ENCODE peak calls at places on chromosomes 12 and 14, in seven cellular contexts. B is fibroblast of villous mesenchyme; O is CD8-positive, alpha-beta memory T cell; U is breast epithelium; Y is CD4-positive, alpha-beta memory T cell; Q is prostate gland; M is fibroblast of the aortic adventitia. H is an unnamed sample.

GRCh38 chr14:44404599-44405349 is 102.3 kb downstream of the FSCB start:
- DNase-seq in B (peak), O (no peak), U (no peak), Y (no peak), Q (no peak), M (peak), H (no peak)

GRCh38 chr12:93759512-93760081 is 82.4 kb downstream of the CRADD start:
- DNase-seq in B (no peak), O (no peak), U (no peak), Y (no peak), Q (no peak), M (no peak), H (no peak)

GRCh38 chr12:113186033-113186365 is 478 bp downstream of the RITA1 start:
- DNase-seq in B (peak), O (no peak), U (no peak), Y (no peak), Q (no peak), M (peak), H (no peak)

GRCh38 chr12:30631710-30632109 is 64.0 kb downstream of the IPO8 start:
- DNase-seq in B (no peak), O (no peak), U (no peak), Y (no peak), Q (no peak), M (no peak), H (no peak)

GRCh38 chr14:89648924-89649323 is 231.9 kb upstream of the FOXN3 start:
- DNase-seq in B (no peak), O (no peak), U (no peak), Y (no peak), Q (no peak), M (no peak), H (no peak)

GRCh38 chr12:120453977-120454376 is 7.7 kb downstream of the GATC start:
- DNase-seq in B (peak), O (peak), U (no peak), Y (peak), Q (no peak), M (no peak), H (no peak)

GRCh38 chr12:66668311-66668710 is 10.6 kb downstream of the GRIP1 start:
- DNase-seq in B (no peak), O (no peak), U (no peak), Y (no peak), Q (no peak), M (no peak), H (no peak)

GRCh38 chr14:76261371-76261811 is 109.7 kb downstream of the GPATCH2L start:
- DNase-seq in B (peak), O (no peak), U (no peak), Y (no peak), Q (no peak), M (peak), H (no peak)

GRCh38 chr14:96867634-96868033 is 70.5 kb downstream of the VRK1 start:
- DNase-seq in B (no peak), O (no peak), U (no peak), Y (no peak), Q (no peak), M (no peak), H (no peak)

GRCh38 chr12:96237465-96238077 is 43.4 kb downstream of the ELK3 start:
- DNase-seq in B (peak), O (no peak), U (peak), Y (peak), Q (no peak), M (peak), H (no peak)

GRCh38 chr12:1083888-1084262 is 92.9 kb downstream of the ERC1 start:
- DNase-seq in B (peak), O (no peak), U (no peak), Y (no peak), Q (peak), M (peak), H (no peak)

GRCh38 chr14:53894456-53894855 is 62.2 kb downstream of the BMP4 start:
- DNase-seq in B (peak), O (no peak), U (no peak), Y (no peak), Q (no peak), M (peak), H (peak)

GRCh38 chr12:4112290-4112689 is 161.3 kb upstream of the CCND2 start:
- DNase-seq in B (no peak), O (no peak), U (no peak), Y (no peak), Q (no peak), M (no peak), H (peak)

GRCh38 chr14:70118064-70118463 is 70.7 kb downstream of the SLC8A3 start:
- DNase-seq in B (no peak), O (no peak), U (no peak), Y (no peak), Q (no peak), M (peak), H (no peak)

DNA sequence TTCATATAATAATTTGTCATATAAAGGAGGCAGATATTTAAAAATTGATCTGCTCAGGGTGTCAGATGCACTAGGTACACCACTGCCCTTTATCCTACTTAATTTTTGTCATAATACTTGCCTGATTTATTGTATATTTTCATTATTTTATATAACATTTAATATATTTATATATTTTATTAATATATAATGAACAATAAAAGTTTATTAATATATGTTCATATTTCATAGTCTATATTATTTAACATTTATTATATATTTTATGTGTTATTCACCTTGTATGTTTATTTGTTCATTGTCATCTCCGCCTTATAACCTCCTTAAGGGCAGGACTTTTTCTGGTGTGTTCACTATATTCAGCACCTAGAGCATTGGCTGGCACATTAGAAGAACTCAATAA is 232.4 kb upstream of the AMIGO2 start:
- DNase-seq in B (no peak), O (no peak), U (no peak), Y (no peak), Q (no peak), M (no peak), H (no peak)
- H3K4me3 ChIP-seq in B (no peak), O (no peak), U (no peak), Y (no peak), Q (no peak), M (no peak), H (no peak)

GRCh38 chr14:22479132-22479531 is 109.9 kb downstream of the DAD1 start:
- DNase-seq in B (no peak), O (no peak), U (no peak), Y (no peak), Q (no peak), M (no peak), H (no peak)
- H3K4me3 ChIP-seq in B (no peak), O (no peak), U (no peak), Y (no peak), Q (no peak), M (no peak), H (peak)

GRCh38 chr14:104802913-104803184 is 1.9 kb downstream of the ZBTB42 start:
- DNase-seq in B (no peak), O (no peak), U (no peak), Y (no peak), Q (no peak), M (no peak), H (no peak)

GRCh38 chr14:104803280-104803915 is 2.5 kb downstream of the ZBTB42 start:
- DNase-seq in B (peak), O (no peak), U (no peak), Y (no peak), Q (no peak), M (no peak), H (no peak)

GRCh38 chr14:104801284-104802119 is 601 bp downstream of the ZBTB42 start:
- DNase-seq in B (no peak), O (no peak), U (no peak), Y (no peak), Q (no peak), M (no peak), H (no peak)

GRCh38 chr14:104800600-104801283 is at the start of gene ZBTB42:
- DNase-seq in B (peak), O (peak), U (peak), Y (peak), Q (peak), M (peak), H (no peak)

GRCh38 chr14:104802120-104802912 is 1.4 kb downstream of the ZBTB42 start:
- DNase-seq in B (no peak), O (no peak), U (no peak), Y (no peak), Q (no peak), M (no peak), H (no peak)
- H3K4me3 ChIP-seq in B (no peak), O (no peak), U (peak), Y (no peak), Q (peak), M (no peak), H (no peak)

GRCh38 chr12:125549836-125550235 is 484.6 kb downstream of the AACS start:
- DNase-seq in B (no peak), O (no peak), U (no peak), Y (no peak), Q (no peak), M (no peak), H (no peak)
- H3K4me3 ChIP-seq in B (no peak), O (no peak), U (no peak), Y (no peak), Q (no peak), M (no peak), H (no peak)

DNA sequence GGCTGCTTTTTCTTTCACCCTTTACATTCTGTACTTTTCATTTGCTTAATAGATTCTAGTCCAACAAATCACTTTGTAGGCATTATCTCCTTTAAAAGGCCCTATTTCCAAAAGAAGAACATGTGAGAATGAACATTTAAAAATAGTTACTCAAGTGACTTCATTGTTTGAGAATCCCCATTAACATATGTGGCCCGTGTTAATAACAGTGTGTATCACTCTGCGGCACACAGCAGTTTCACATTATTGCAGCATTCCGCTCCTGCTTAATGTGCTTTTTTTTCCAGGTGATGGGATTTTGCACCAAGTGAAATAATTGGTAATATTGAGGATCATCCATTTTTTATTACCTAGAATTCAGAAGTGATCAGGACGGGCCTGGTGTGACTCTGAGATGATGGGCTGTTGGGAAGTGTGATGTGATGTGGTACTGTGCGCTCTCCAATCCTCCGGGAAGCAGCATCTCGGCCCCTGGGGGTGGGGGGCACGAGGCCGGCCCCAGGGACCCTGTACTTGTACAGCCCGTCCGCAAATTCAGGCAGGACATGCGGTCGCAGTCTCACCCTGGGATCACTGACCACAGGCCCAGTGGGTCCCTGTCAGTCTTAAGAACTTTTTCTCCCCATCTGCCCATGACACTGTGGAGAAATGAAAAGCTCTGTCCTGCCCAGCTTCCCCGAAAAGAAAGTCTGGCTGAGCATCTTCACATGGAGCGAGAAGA is 32.9 kb downstream of the SLC15A4 start:
- DNase-seq in B (no peak), O (no peak), U (no peak), Y (no peak), Q (no peak), M (no peak), H (no peak)
- H3K4me3 ChIP-seq in B (no peak), O (no peak), U (no peak), Y (no peak), Q (no peak), M (no peak), H (no peak)

GRCh38 chr12:9405861-9406563 is 197.8 kb upstream of the PZP start:
- DNase-seq in B (no peak), O (no peak), U (no peak), Y (no peak), Q (no peak), M (no peak), H (no peak)
- H3K4me3 ChIP-seq in B (no peak), O (no peak), U (no peak), Y (no peak), Q (no peak), M (no peak), H (no peak)

GRCh38 chr12:108801736-108802665 is 55.4 kb downstream of the SSH1 start:
- DNase-seq in B (peak), O (no peak), U (no peak), Y (no peak), Q (no peak), M (peak), H (no peak)
- H3K4me3 ChIP-seq in B (peak), O (no peak), U (no peak), Y (no peak), Q (no peak), M (peak), H (no peak)

H was measured in GM12864.